ENCODE peak calls at places on chromosome 1, in nine cellular contexts. S is EL, L is mammary epithelial cell, Y is pancreas, B is uterus, G is KG1, W is C1 segment of cervical spinal cord, Z is NCI-H1417, V is H54. P is an unnamed sample.

GRCh38 chr1:79745928-79746327 is 739.4 kb upstream of the ADGRL4 start:
- DNase-seq in S (no peak), L (peak; percentile 4), Y (no peak), B (no peak), G (no peak), W (no peak), Z (no peak), V (no peak), P (no peak)

GRCh38 chr1:76203132-76203531 is 128.6 kb downstream of the ST6GALNAC3 start:
- DNase-seq in S (no peak), L (no peak), Y (no peak), B (no peak), G (no peak), W (no peak), Z (peak; percentile 92), V (no peak), P (peak; percentile 61)

GRCh38 chr1:151720974-151721787 is at the start of gene RIIAD1:
- DNase-seq in S (peak; percentile 37), L (no peak), Y (no peak), B (peak; percentile 62), G (no peak), W (no peak), Z (peak; percentile 57), V (peak; percentile 75), P (peak; percentile 56)

GRCh38 chr1:229843627-229844238 is 217.7 kb downstream of the URB2 start:
- DNase-seq in S (peak; percentile 19), L (peak; percentile 71), Y (no peak), B (peak; percentile 72), G (no peak), W (peak; percentile 7), Z (peak; percentile 13), V (peak; percentile 18), P (peak; percentile 42)

GRCh38 chr1:67052741-67053534 is 1.0 kb downstream of the SLC35D1 start:
- DNase-seq in S (peak; percentile 65), L (peak; percentile 91), Y (peak; percentile 13), B (peak; percentile 16), G (peak; percentile 26), W (peak; percentile 30), Z (no peak), V (peak; percentile 15), P (peak; percentile 25)

GRCh38 chr1:5934058-5934884 is 58.0 kb downstream of the NPHP4 start:
- DNase-seq in S (no peak), L (no peak), Y (no peak), B (no peak), G (no peak), W (no peak), Z (no peak), V (no peak), P (no peak)

GRCh38 chr1:177384461-177384860 is 213.7 kb downstream of the BRINP2 start:
- DNase-seq in S (peak; percentile 3), L (peak; percentile 55), Y (no peak), B (no peak), G (no peak), W (no peak), Z (no peak), V (no peak), P (no peak)

GRCh38 chr1:2272686-2273400 is 44.7 kb downstream of the SKI start:
- DNase-seq in S (no peak), L (no peak), Y (no peak), B (no peak), G (no peak), W (no peak), Z (no peak), V (no peak), P (no peak)

GRCh38 chr1:109620396-109620817 is 770 bp downstream of the AMPD2 start:
- DNase-seq in S (peak; percentile 72), L (peak; percentile 40), Y (no peak), B (peak; percentile 66), G (no peak), W (no peak), Z (peak; percentile 10), V (peak; percentile 66), P (peak; percentile 25)